ENCODE peak calls at places on chromosomes 12 and 14, in eight cellular contexts. G is islet precursor cell; I is head of caudate nucleus; K is dermis blood vessel endothelial cell; L is progenitor cell of endocrine pancreas; C is MG63; A is stimulated activated CD8-positive, alpha-beta memory T cell treated with anti-CD3 and anti-CD28 coated beads, Interleukin-4, amount 100 ng/mL, for 1 hour; J is hypothalamus. Q is an unnamed sample.

GRCh38 chr14:23041729-23042128 is 283 bp upstream of the PSMB11 start:
- DNase-seq in G (no peak), I (no peak), K (no peak), L (no peak), C (peak), A (no peak), J (no peak), Q (no peak)

GRCh38 chr12:121801601-121802484 is 2.0 kb upstream of the SETD1B start:
- DNase-seq in G (no peak), I (no peak), K (peak), L (no peak), C (no peak), A (no peak), J (no peak), Q (no peak)

GRCh38 chr14:33098016-33098415 is 159.3 kb downstream of the NPAS3 start:
- DNase-seq in G (no peak), I (no peak), K (no peak), L (no peak), C (no peak), A (no peak), J (no peak), Q (no peak)

GRCh38 chr14:76954791-76955190 is 73.7 kb downstream of the IRF2BPL start:
- DNase-seq in G (no peak), I (no peak), K (peak), L (no peak), C (no peak), A (no peak), J (no peak), Q (no peak)

GRCh38 chr14:80772504-80772903 is 169.0 kb downstream of the CEP128 start:
- DNase-seq in G (no peak), I (no peak), K (no peak), L (no peak), C (no peak), A (no peak), J (no peak), Q (no peak)

GRCh38 chr14:90062852-90063539 is 1.2 kb downstream of the KCNK13 start:
- DNase-seq in G (no peak), I (no peak), K (peak), L (no peak), C (no peak), A (no peak), J (no peak), Q (no peak)

GRCh38 chr14:91127411-91127810 is 13.5 kb downstream of the DGLUCY start:
- DNase-seq in G (peak), I (no peak), K (peak), L (no peak), C (no peak), A (no peak), J (no peak), Q (no peak)

GRCh38 chr14:90757452-90757851 is 58.8 kb downstream of the TTC7B start:
- DNase-seq in G (no peak), I (peak), K (no peak), L (no peak), C (no peak), A (no peak), J (peak), Q (peak)

GRCh38 chr14:20400965-20401593 is 12.2 kb downstream of the TEP1 start:
- DNase-seq in G (peak), I (no peak), K (peak), L (no peak), C (no peak), A (no peak), J (no peak), Q (no peak)

GRCh38 chr12:57005980-57006808 is at the start of gene ZBTB39:
- DNase-seq in G (peak), I (peak), K (peak), L (peak), C (peak), A (peak), J (peak), Q (peak)

GRCh38 chr12:40312982-40313576 is 88.3 kb downstream of the LRRK2 start:
- DNase-seq in G (no peak), I (no peak), K (no peak), L (no peak), C (no peak), A (no peak), J (no peak), Q (no peak)

GRCh38 chr14:101476258-101476930 is 84.9 kb upstream of the DIO3 start:
- DNase-seq in G (no peak), I (no peak), K (no peak), L (no peak), C (no peak), A (no peak), J (no peak), Q (no peak)

GRCh38 chr12:84355561-84355960 is 557.0 kb downstream of the SLC6A15 start:
- DNase-seq in G (no peak), I (no peak), K (no peak), L (no peak), C (no peak), A (no peak), J (no peak), Q (no peak)

GRCh38 chr14:59086241-59086899 is 102.1 kb upstream of the DAAM1 start:
- DNase-seq in G (no peak), I (no peak), K (no peak), L (no peak), C (no peak), A (no peak), J (no peak), Q (no peak)

GRCh38 chr12:101604132-101604531 is 9.4 kb downstream of the MYBPC1 start:
- DNase-seq in G (no peak), I (no peak), K (no peak), L (no peak), C (no peak), A (no peak), J (no peak), Q (no peak)

GRCh38 chr12:87216436-87216835 is 812.8 kb downstream of the C12orf50 start:
- DNase-seq in G (no peak), I (no peak), K (no peak), L (no peak), C (no peak), A (no peak), J (no peak), Q (no peak)

Q was measured in Ammon's horn.